ENCODE peak calls at places on chromosomes 3 and 15, in ten cellular contexts. One of them, this sample, is unnamed.

GRCh38 chr3:69288161-69288895 is 97.6 kb downstream of the FRMD4B start:
- DNase-seq in cardiac muscle cell: no peak
- DNase-seq in GM04504: no peak
- DNase-seq in NCI-H748 treated with DMSO at 0.1 percent for 48 hours: peak; percentile 39
- DNase-seq in tibial artery: no peak
- DNase-seq in mesendoderm: peak; percentile 92
- DNase-seq in A549: no peak
- DNase-seq in KG1: no peak
- DNase-seq in amygdala: no peak
- DNase-seq in stimulated activated CD4-positive, alpha-beta T cell treated with anti-CD3 and anti-CD28 coated beads, TNF-alpha, amount 100 ng/mL, for 1 hour: no peak
- DNase-seq in this sample: no peak

GRCh38 chr3:173404156-173404555 is 6.6 kb downstream of the NLGN1 start:
- DNase-seq in cardiac muscle cell: no peak
- DNase-seq in GM04504: no peak
- DNase-seq in NCI-H748 treated with DMSO at 0.1 percent for 48 hours: no peak
- DNase-seq in tibial artery: no peak
- DNase-seq in mesendoderm: no peak
- DNase-seq in A549: no peak
- DNase-seq in KG1: no peak
- DNase-seq in amygdala: no peak
- DNase-seq in stimulated activated CD4-positive, alpha-beta T cell treated with anti-CD3 and anti-CD28 coated beads, TNF-alpha, amount 100 ng/mL, for 1 hour: no peak
- DNase-seq in this sample: no peak

GRCh38 chr3:101780661-101781060 is 1.6 kb downstream of the NXPE3 start:
- DNase-seq in cardiac muscle cell: peak; percentile 85
- DNase-seq in GM04504: peak; percentile 65
- DNase-seq in NCI-H748 treated with DMSO at 0.1 percent for 48 hours: no peak
- DNase-seq in tibial artery: no peak
- DNase-seq in mesendoderm: peak; percentile 57
- DNase-seq in A549: peak; percentile 70
- DNase-seq in KG1: no peak
- DNase-seq in amygdala: peak; percentile 26
- DNase-seq in stimulated activated CD4-positive, alpha-beta T cell treated with anti-CD3 and anti-CD28 coated beads, TNF-alpha, amount 100 ng/mL, for 1 hour: no peak
- DNase-seq in this sample: peak; percentile 38

GRCh38 chr3:132239587-132239986 is 77.6 kb upstream of the ACP3 start:
- DNase-seq in cardiac muscle cell: no peak
- DNase-seq in GM04504: no peak
- DNase-seq in NCI-H748 treated with DMSO at 0.1 percent for 48 hours: no peak
- DNase-seq in tibial artery: no peak
- DNase-seq in mesendoderm: no peak
- DNase-seq in A549: no peak
- DNase-seq in KG1: no peak
- DNase-seq in amygdala: no peak
- DNase-seq in stimulated activated CD4-positive, alpha-beta T cell treated with anti-CD3 and anti-CD28 coated beads, TNF-alpha, amount 100 ng/mL, for 1 hour: no peak
- DNase-seq in this sample: no peak

GRCh38 chr15:33021806-33022389 is 172.6 kb downstream of the FMN1 start:
- DNase-seq in cardiac muscle cell: peak; percentile 66
- DNase-seq in GM04504: no peak
- DNase-seq in NCI-H748 treated with DMSO at 0.1 percent for 48 hours: peak; percentile 26
- DNase-seq in tibial artery: no peak
- DNase-seq in mesendoderm: peak; percentile 73
- DNase-seq in A549: peak; percentile 67
- DNase-seq in KG1: no peak
- DNase-seq in amygdala: no peak
- DNase-seq in stimulated activated CD4-positive, alpha-beta T cell treated with anti-CD3 and anti-CD28 coated beads, TNF-alpha, amount 100 ng/mL, for 1 hour: no peak
- DNase-seq in this sample: no peak

GRCh38 chr15:100869151-100869999 is 10.3 kb upstream of the ALDH1A3 start:
- DNase-seq in cardiac muscle cell: no peak
- DNase-seq in GM04504: no peak
- DNase-seq in NCI-H748 treated with DMSO at 0.1 percent for 48 hours: no peak
- DNase-seq in tibial artery: no peak
- DNase-seq in mesendoderm: peak; percentile 52
- DNase-seq in A549: peak; percentile 25
- DNase-seq in KG1: no peak
- DNase-seq in amygdala: no peak
- DNase-seq in stimulated activated CD4-positive, alpha-beta T cell treated with anti-CD3 and anti-CD28 coated beads, TNF-alpha, amount 100 ng/mL, for 1 hour: no peak
- DNase-seq in this sample: no peak

GRCh38 chr3:133962879-133963278 is 66.8 kb downstream of the SLCO2A1 start:
- DNase-seq in cardiac muscle cell: peak; percentile 71
- DNase-seq in GM04504: peak; percentile 72
- DNase-seq in NCI-H748 treated with DMSO at 0.1 percent for 48 hours: no peak
- DNase-seq in tibial artery: no peak
- DNase-seq in mesendoderm: peak; percentile 44
- DNase-seq in A549: no peak
- DNase-seq in KG1: no peak
- DNase-seq in amygdala: no peak
- DNase-seq in stimulated activated CD4-positive, alpha-beta T cell treated with anti-CD3 and anti-CD28 coated beads, TNF-alpha, amount 100 ng/mL, for 1 hour: no peak
- DNase-seq in this sample: no peak

GRCh38 chr3:33074217-33075067 is 22.5 kb downstream of the GLB1 start:
- DNase-seq in cardiac muscle cell: peak; percentile 83
- DNase-seq in GM04504: peak; percentile 42
- DNase-seq in NCI-H748 treated with DMSO at 0.1 percent for 48 hours: peak; percentile 19
- DNase-seq in tibial artery: no peak
- DNase-seq in mesendoderm: peak; percentile 83
- DNase-seq in A549: peak; percentile 76
- DNase-seq in KG1: peak; percentile 37
- DNase-seq in amygdala: peak; percentile 22
- DNase-seq in stimulated activated CD4-positive, alpha-beta T cell treated with anti-CD3 and anti-CD28 coated beads, TNF-alpha, amount 100 ng/mL, for 1 hour: peak; percentile 54
- DNase-seq in this sample: peak; percentile 66

GRCh38 chr15:101027920-101028319 is 108.8 kb downstream of the LRRK1 start:
- DNase-seq in cardiac muscle cell: no peak
- DNase-seq in GM04504: no peak
- DNase-seq in NCI-H748 treated with DMSO at 0.1 percent for 48 hours: no peak
- DNase-seq in tibial artery: peak; percentile 46
- DNase-seq in mesendoderm: no peak
- DNase-seq in A549: no peak
- DNase-seq in KG1: no peak
- DNase-seq in amygdala: no peak
- DNase-seq in stimulated activated CD4-positive, alpha-beta T cell treated with anti-CD3 and anti-CD28 coated beads, TNF-alpha, amount 100 ng/mL, for 1 hour: no peak
- DNase-seq in this sample: no peak

GRCh38 chr3:129486057-129487035 is 42.1 kb upstream of the RHO start:
- DNase-seq in cardiac muscle cell: peak; percentile 88
- DNase-seq in GM04504: peak; percentile 57
- DNase-seq in NCI-H748 treated with DMSO at 0.1 percent for 48 hours: no peak
- DNase-seq in tibial artery: no peak
- DNase-seq in mesendoderm: peak; percentile 46
- DNase-seq in A549: no peak
- DNase-seq in KG1: no peak
- DNase-seq in amygdala: no peak
- DNase-seq in stimulated activated CD4-positive, alpha-beta T cell treated with anti-CD3 and anti-CD28 coated beads, TNF-alpha, amount 100 ng/mL, for 1 hour: no peak
- DNase-seq in this sample: no peak

GRCh38 chr3:16103472-16103871 is 71.0 kb upstream of the GALNT15 start:
- DNase-seq in cardiac muscle cell: peak; percentile 77
- DNase-seq in GM04504: peak; percentile 82
- DNase-seq in NCI-H748 treated with DMSO at 0.1 percent for 48 hours: no peak
- DNase-seq in tibial artery: peak; percentile 72
- DNase-seq in mesendoderm: no peak
- DNase-seq in A549: no peak
- DNase-seq in KG1: no peak
- DNase-seq in amygdala: no peak
- DNase-seq in stimulated activated CD4-positive, alpha-beta T cell treated with anti-CD3 and anti-CD28 coated beads, TNF-alpha, amount 100 ng/mL, for 1 hour: no peak
- DNase-seq in this sample: no peak

GRCh38 chr15:67091966-67092677 is 26.7 kb downstream of the SMAD3 start:
- DNase-seq in cardiac muscle cell: no peak
- DNase-seq in GM04504: no peak
- DNase-seq in NCI-H748 treated with DMSO at 0.1 percent for 48 hours: no peak
- DNase-seq in tibial artery: no peak
- DNase-seq in mesendoderm: peak; percentile 51
- DNase-seq in A549: no peak
- DNase-seq in KG1: no peak
- DNase-seq in amygdala: no peak
- DNase-seq in stimulated activated CD4-positive, alpha-beta T cell treated with anti-CD3 and anti-CD28 coated beads, TNF-alpha, amount 100 ng/mL, for 1 hour: no peak
- DNase-seq in this sample: no peak

GRCh38 chr15:97728791-97729190 is 231.7 kb upstream of the ARRDC4 start:
- DNase-seq in cardiac muscle cell: no peak
- DNase-seq in GM04504: no peak
- DNase-seq in NCI-H748 treated with DMSO at 0.1 percent for 48 hours: no peak
- DNase-seq in tibial artery: no peak
- DNase-seq in mesendoderm: no peak
- DNase-seq in A549: no peak
- DNase-seq in KG1: no peak
- DNase-seq in amygdala: peak; percentile 37
- DNase-seq in stimulated activated CD4-positive, alpha-beta T cell treated with anti-CD3 and anti-CD28 coated beads, TNF-alpha, amount 100 ng/mL, for 1 hour: no peak
- DNase-seq in this sample: peak; percentile 25

GRCh38 chr3:194231840-194232832 is 96.2 kb downstream of the HES1 start:
- DNase-seq in cardiac muscle cell: no peak
- DNase-seq in GM04504: no peak
- DNase-seq in NCI-H748 treated with DMSO at 0.1 percent for 48 hours: no peak
- DNase-seq in tibial artery: no peak
- DNase-seq in mesendoderm: no peak
- DNase-seq in A549: no peak
- DNase-seq in KG1: no peak
- DNase-seq in amygdala: no peak
- DNase-seq in stimulated activated CD4-positive, alpha-beta T cell treated with anti-CD3 and anti-CD28 coated beads, TNF-alpha, amount 100 ng/mL, for 1 hour: no peak
- DNase-seq in this sample: peak; percentile 43

GRCh38 chr3:186367631-186368030 is 5.6 kb upstream of the DGKG start:
- DNase-seq in cardiac muscle cell: no peak
- DNase-seq in GM04504: no peak
- DNase-seq in NCI-H748 treated with DMSO at 0.1 percent for 48 hours: no peak
- DNase-seq in tibial artery: no peak
- DNase-seq in mesendoderm: no peak
- DNase-seq in A549: no peak
- DNase-seq in KG1: no peak
- DNase-seq in amygdala: no peak
- DNase-seq in stimulated activated CD4-positive, alpha-beta T cell treated with anti-CD3 and anti-CD28 coated beads, TNF-alpha, amount 100 ng/mL, for 1 hour: no peak
- DNase-seq in this sample: no peak

GRCh38 chr15:39778031-39778430 is 4.6 kb downstream of the FSIP1 start:
- DNase-seq in cardiac muscle cell: no peak
- DNase-seq in GM04504: no peak
- DNase-seq in NCI-H748 treated with DMSO at 0.1 percent for 48 hours: no peak
- DNase-seq in tibial artery: no peak
- DNase-seq in mesendoderm: no peak
- DNase-seq in A549: no peak
- DNase-seq in KG1: peak; percentile 42
- DNase-seq in amygdala: no peak
- DNase-seq in stimulated activated CD4-positive, alpha-beta T cell treated with anti-CD3 and anti-CD28 coated beads, TNF-alpha, amount 100 ng/mL, for 1 hour: no peak
- DNase-seq in this sample: no peak

GRCh38 chr3:188947401-188947982 is 224.3 kb upstream of the TPRG1 start:
- DNase-seq in cardiac muscle cell: peak; percentile 94
- DNase-seq in GM04504: peak; percentile 50
- DNase-seq in NCI-H748 treated with DMSO at 0.1 percent for 48 hours: peak; percentile 75
- DNase-seq in tibial artery: peak; percentile 93
- DNase-seq in mesendoderm: peak; percentile 94
- DNase-seq in A549: peak; percentile 86
- DNase-seq in KG1: no peak
- DNase-seq in amygdala: peak; percentile 83
- DNase-seq in stimulated activated CD4-positive, alpha-beta T cell treated with anti-CD3 and anti-CD28 coated beads, TNF-alpha, amount 100 ng/mL, for 1 hour: no peak
- DNase-seq in this sample: peak; percentile 91

GRCh38 chr3:3053974-3054373 is 56.2 kb downstream of the IL5RA start:
- DNase-seq in cardiac muscle cell: peak; percentile 59
- DNase-seq in GM04504: no peak
- DNase-seq in NCI-H748 treated with DMSO at 0.1 percent for 48 hours: no peak
- DNase-seq in tibial artery: no peak
- DNase-seq in mesendoderm: peak; percentile 85
- DNase-seq in A549: no peak
- DNase-seq in KG1: no peak
- DNase-seq in amygdala: no peak
- DNase-seq in stimulated activated CD4-positive, alpha-beta T cell treated with anti-CD3 and anti-CD28 coated beads, TNF-alpha, amount 100 ng/mL, for 1 hour: no peak
- DNase-seq in this sample: no peak

GRCh38 chr3:15405448-15406050 is 21.8 kb downstream of the METTL6 start:
- DNase-seq in cardiac muscle cell: peak; percentile 79
- DNase-seq in GM04504: peak; percentile 21
- DNase-seq in NCI-H748 treated with DMSO at 0.1 percent for 48 hours: peak; percentile 2
- DNase-seq in tibial artery: no peak
- DNase-seq in mesendoderm: peak; percentile 57
- DNase-seq in A549: peak; percentile 69
- DNase-seq in KG1: peak; percentile 47
- DNase-seq in amygdala: no peak
- DNase-seq in stimulated activated CD4-positive, alpha-beta T cell treated with anti-CD3 and anti-CD28 coated beads, TNF-alpha, amount 100 ng/mL, for 1 hour: no peak
- DNase-seq in this sample: no peak

GRCh38 chr15:78130466-78131294 is 565 bp downstream of the CIB2 start:
- DNase-seq in cardiac muscle cell: no peak
- DNase-seq in GM04504: no peak
- DNase-seq in NCI-H748 treated with DMSO at 0.1 percent for 48 hours: no peak
- DNase-seq in tibial artery: no peak
- DNase-seq in mesendoderm: no peak
- DNase-seq in A549: peak; percentile 25
- DNase-seq in KG1: no peak
- DNase-seq in amygdala: no peak
- DNase-seq in stimulated activated CD4-positive, alpha-beta T cell treated with anti-CD3 and anti-CD28 coated beads, TNF-alpha, amount 100 ng/mL, for 1 hour: no peak
- DNase-seq in this sample: peak; percentile 57

GRCh38 chr3:152202976-152203626 is 65.6 kb upstream of the MBNL1 start:
- DNase-seq in cardiac muscle cell: peak; percentile 27
- DNase-seq in GM04504: no peak
- DNase-seq in NCI-H748 treated with DMSO at 0.1 percent for 48 hours: no peak
- DNase-seq in tibial artery: no peak
- DNase-seq in mesendoderm: no peak
- DNase-seq in A549: peak; percentile 5
- DNase-seq in KG1: peak; percentile 67
- DNase-seq in amygdala: no peak
- DNase-seq in stimulated activated CD4-positive, alpha-beta T cell treated with anti-CD3 and anti-CD28 coated beads, TNF-alpha, amount 100 ng/mL, for 1 hour: no peak
- DNase-seq in this sample: peak; percentile 29

GRCh38 chr3:149390772-149391212 is 13.3 kb upstream of the TM4SF1 start:
- DNase-seq in cardiac muscle cell: no peak
- DNase-seq in GM04504: no peak
- DNase-seq in NCI-H748 treated with DMSO at 0.1 percent for 48 hours: no peak
- DNase-seq in tibial artery: no peak
- DNase-seq in mesendoderm: no peak
- DNase-seq in A549: peak; percentile 61
- DNase-seq in KG1: no peak
- DNase-seq in amygdala: no peak
- DNase-seq in stimulated activated CD4-positive, alpha-beta T cell treated with anti-CD3 and anti-CD28 coated beads, TNF-alpha, amount 100 ng/mL, for 1 hour: no peak
- DNase-seq in this sample: no peak

GRCh38 chr15:48555244-48555804 is 90.2 kb downstream of the FBN1 start:
- DNase-seq in cardiac muscle cell: peak; percentile 66
- DNase-seq in GM04504: peak; percentile 85
- DNase-seq in NCI-H748 treated with DMSO at 0.1 percent for 48 hours: no peak
- DNase-seq in tibial artery: no peak
- DNase-seq in mesendoderm: peak; percentile 18
- DNase-seq in A549: no peak
- DNase-seq in KG1: no peak
- DNase-seq in amygdala: no peak
- DNase-seq in stimulated activated CD4-positive, alpha-beta T cell treated with anti-CD3 and anti-CD28 coated beads, TNF-alpha, amount 100 ng/mL, for 1 hour: no peak
- DNase-seq in this sample: no peak

GRCh38 chr3:72004749-72005292 is 219.9 kb upstream of the PROK2 start:
- DNase-seq in cardiac muscle cell: peak; percentile 39
- DNase-seq in GM04504: no peak
- DNase-seq in NCI-H748 treated with DMSO at 0.1 percent for 48 hours: no peak
- DNase-seq in tibial artery: no peak
- DNase-seq in mesendoderm: no peak
- DNase-seq in A549: no peak
- DNase-seq in KG1: no peak
- DNase-seq in amygdala: no peak
- DNase-seq in stimulated activated CD4-positive, alpha-beta T cell treated with anti-CD3 and anti-CD28 coated beads, TNF-alpha, amount 100 ng/mL, for 1 hour: no peak
- DNase-seq in this sample: no peak

GRCh38 chr15:73240864-73241499 is 127.8 kb downstream of the HCN4 start:
- DNase-seq in cardiac muscle cell: peak; percentile 77
- DNase-seq in GM04504: peak; percentile 23
- DNase-seq in NCI-H748 treated with DMSO at 0.1 percent for 48 hours: no peak
- DNase-seq in tibial artery: no peak
- DNase-seq in mesendoderm: peak; percentile 73
- DNase-seq in A549: peak; percentile 78
- DNase-seq in KG1: peak; percentile 28
- DNase-seq in amygdala: peak; percentile 60
- DNase-seq in stimulated activated CD4-positive, alpha-beta T cell treated with anti-CD3 and anti-CD28 coated beads, TNF-alpha, amount 100 ng/mL, for 1 hour: peak; percentile 58
- DNase-seq in this sample: peak; percentile 40

GRCh38 chr3:142958707-142959106 is 4.8 kb downstream of the PAQR9 start:
- DNase-seq in cardiac muscle cell: no peak
- DNase-seq in GM04504: peak; percentile 9
- DNase-seq in NCI-H748 treated with DMSO at 0.1 percent for 48 hours: no peak
- DNase-seq in tibial artery: no peak
- DNase-seq in mesendoderm: no peak
- DNase-seq in A549: peak; percentile 75
- DNase-seq in KG1: no peak
- DNase-seq in amygdala: no peak
- DNase-seq in stimulated activated CD4-positive, alpha-beta T cell treated with anti-CD3 and anti-CD28 coated beads, TNF-alpha, amount 100 ng/mL, for 1 hour: no peak
- DNase-seq in this sample: no peak

GRCh38 chr3:156761713-156762575 is 64.2 kb upstream of the LEKR1 start:
- DNase-seq in cardiac muscle cell: peak; percentile 39
- DNase-seq in GM04504: no peak
- DNase-seq in NCI-H748 treated with DMSO at 0.1 percent for 48 hours: no peak
- DNase-seq in tibial artery: no peak
- DNase-seq in mesendoderm: no peak
- DNase-seq in A549: no peak
- DNase-seq in KG1: no peak
- DNase-seq in amygdala: no peak
- DNase-seq in stimulated activated CD4-positive, alpha-beta T cell treated with anti-CD3 and anti-CD28 coated beads, TNF-alpha, amount 100 ng/mL, for 1 hour: no peak
- DNase-seq in this sample: no peak

GRCh38 chr3:64026346-64026745 is 3.1 kb upstream of the PSMD6 start:
- DNase-seq in cardiac muscle cell: no peak
- DNase-seq in GM04504: no peak
- DNase-seq in NCI-H748 treated with DMSO at 0.1 percent for 48 hours: no peak
- DNase-seq in tibial artery: no peak
- DNase-seq in mesendoderm: no peak
- DNase-seq in A549: no peak
- DNase-seq in KG1: no peak
- DNase-seq in amygdala: no peak
- DNase-seq in stimulated activated CD4-positive, alpha-beta T cell treated with anti-CD3 and anti-CD28 coated beads, TNF-alpha, amount 100 ng/mL, for 1 hour: no peak
- DNase-seq in this sample: no peak

This sample was measured in upper lobe of left lung.